ENCODE peak calls at places on chromosomes 4 and X, in five cellular contexts. One of them, this sample, is unnamed.

GRCh38 chr4:110119347-110119746 is 79.1 kb downstream of the ELOVL6 start:
- DNase-seq in mesendoderm: no peak
- DNase-seq in Peyer's patch: peak; percentile 62
- DNase-seq in ascending aorta: no peak
- DNase-seq in GM23338: no peak
- DNase-seq in this sample: no peak

GRCh38 chr4:150986085-150986484 is 29.0 kb downstream of the LRBA start:
- DNase-seq in mesendoderm: no peak
- DNase-seq in Peyer's patch: no peak
- DNase-seq in ascending aorta: no peak
- DNase-seq in GM23338: no peak
- DNase-seq in this sample: no peak

GRCh38 chrX:3518870-3519269 is 172.4 kb upstream of the MXRA5 start:
- DNase-seq in mesendoderm: peak; percentile 11
- DNase-seq in Peyer's patch: peak; percentile 47
- DNase-seq in ascending aorta: peak; percentile 74
- DNase-seq in GM23338: no peak
- DNase-seq in this sample: no peak

GRCh38 chrX:12237131-12237530 is 98.9 kb downstream of the FRMPD4 start:
- DNase-seq in mesendoderm: no peak
- DNase-seq in Peyer's patch: no peak
- DNase-seq in ascending aorta: no peak
- DNase-seq in GM23338: no peak
- DNase-seq in this sample: no peak

GRCh38 chrX:135596495-135596894 is 76.0 kb downstream of the INTS6L start:
- DNase-seq in mesendoderm: peak; percentile 25
- DNase-seq in Peyer's patch: peak; percentile 48
- DNase-seq in ascending aorta: no peak
- DNase-seq in GM23338: peak; percentile 72
- DNase-seq in this sample: peak; percentile 29

GRCh38 chr4:158825443-158826036 is 56.7 kb downstream of the FNIP2 start:
- DNase-seq in mesendoderm: peak; percentile 71
- DNase-seq in Peyer's patch: no peak
- DNase-seq in ascending aorta: no peak
- DNase-seq in GM23338: no peak
- DNase-seq in this sample: no peak

GRCh38 chr4:8761824-8762205 is 109.8 kb downstream of the HMX1 start:
- DNase-seq in mesendoderm: no peak
- DNase-seq in Peyer's patch: no peak
- DNase-seq in ascending aorta: no peak
- DNase-seq in GM23338: no peak
- DNase-seq in this sample: no peak

GRCh38 chr4:17535242-17535641 is 20.3 kb downstream of the CLRN2 start:
- DNase-seq in mesendoderm: no peak
- DNase-seq in Peyer's patch: no peak
- DNase-seq in ascending aorta: no peak
- DNase-seq in GM23338: no peak
- DNase-seq in this sample: no peak

GRCh38 chr4:92678292-92678691 is 374.5 kb downstream of the GRID2 start:
- DNase-seq in mesendoderm: no peak
- DNase-seq in Peyer's patch: no peak
- DNase-seq in ascending aorta: no peak
- DNase-seq in GM23338: no peak
- DNase-seq in this sample: no peak

GRCh38 chrX:50812995-50813842 is 775 bp downstream of the SHROOM4 start:
- DNase-seq in mesendoderm: peak; percentile 63
- DNase-seq in Peyer's patch: peak; percentile 48
- DNase-seq in ascending aorta: peak; percentile 64
- DNase-seq in GM23338: peak; percentile 39
- DNase-seq in this sample: no peak

GRCh38 chr4:176300036-176300435 is 19.7 kb upstream of the SPCS3 start:
- DNase-seq in mesendoderm: peak; percentile 59
- DNase-seq in Peyer's patch: no peak
- DNase-seq in ascending aorta: no peak
- DNase-seq in GM23338: no peak
- DNase-seq in this sample: no peak

GRCh38 chr4:1842993-1843448 is 12.9 kb downstream of the LETM1 start:
- DNase-seq in mesendoderm: no peak
- DNase-seq in Peyer's patch: no peak
- DNase-seq in ascending aorta: no peak
- DNase-seq in GM23338: no peak
- DNase-seq in this sample: no peak

GRCh38 chr4:143515905-143516304 is 2.4 kb downstream of the SMARCA5 start:
- DNase-seq in mesendoderm: no peak
- DNase-seq in Peyer's patch: no peak
- DNase-seq in ascending aorta: no peak
- DNase-seq in GM23338: no peak
- DNase-seq in this sample: no peak
- H3K36me3 ChIP-seq in mesendoderm: peaks cover 1% of the 10 kb centered on the region
- H3K36me3 ChIP-seq in Peyer's patch: no peaks in the 10 kb centered on the region
- H3K36me3 ChIP-seq in ascending aorta: peaks cover 12% of the 10 kb centered on the region
- H3K36me3 ChIP-seq in GM23338: peaks cover 17% of the 10 kb centered on the region
- H3K36me3 ChIP-seq in this sample: peaks cover 19% of the 10 kb centered on the region

DNA sequence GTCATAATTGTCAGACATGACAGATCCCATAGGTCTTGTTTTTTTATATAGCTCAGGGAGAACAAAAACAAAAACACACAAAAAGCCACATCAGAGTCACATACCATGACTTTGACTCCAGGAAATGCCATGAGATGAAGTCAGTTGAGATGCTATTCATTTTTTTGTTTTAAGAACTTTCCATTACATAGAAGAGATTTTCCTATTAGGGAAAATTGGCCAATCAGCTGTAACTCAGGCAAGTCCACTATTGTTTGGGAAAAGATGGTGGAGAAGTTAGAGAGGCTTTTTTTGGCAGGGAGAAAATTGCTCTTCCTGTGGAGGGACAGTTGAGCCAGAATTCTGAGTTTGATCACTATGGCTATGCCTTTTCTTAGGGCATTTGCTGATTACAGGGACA is 72.6 kb downstream of the SMARCA5 start:
- DNase-seq in mesendoderm: no peak
- DNase-seq in Peyer's patch: no peak
- DNase-seq in ascending aorta: no peak
- DNase-seq in GM23338: no peak
- DNase-seq in this sample: no peak
- H3K27ac ChIP-seq in mesendoderm: no peak overlapping the region
- H3K27ac ChIP-seq in Peyer's patch: no peak overlapping the region
- H3K27ac ChIP-seq in ascending aorta: no peak overlapping the region
- H3K27ac ChIP-seq in GM23338: no peak overlapping the region
- H3K27ac ChIP-seq in this sample: no peak overlapping the region

DNA sequence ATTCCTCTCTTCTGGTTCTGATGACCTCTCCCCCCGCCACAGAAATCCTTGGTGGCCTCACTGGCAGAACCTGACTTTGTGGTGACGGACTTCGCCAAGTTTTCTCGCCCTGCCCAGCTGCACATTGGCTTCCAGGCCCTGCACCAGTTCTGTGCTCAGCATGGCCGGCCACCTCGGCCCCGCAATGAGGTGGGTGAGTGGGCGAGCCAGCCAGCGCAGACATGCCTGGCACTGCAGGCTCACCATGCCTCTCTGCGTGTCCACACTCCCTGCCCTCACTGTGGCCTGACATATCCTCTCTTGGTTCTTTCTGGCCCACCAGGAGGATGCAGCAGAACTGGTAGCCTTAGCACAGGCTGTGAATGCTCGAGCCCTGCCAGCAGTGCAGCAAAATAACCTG is 8.7 kb downstream of the UBA1 start:
- DNase-seq in mesendoderm: no peak
- DNase-seq in Peyer's patch: no peak
- DNase-seq in ascending aorta: no peak
- DNase-seq in GM23338: no peak
- DNase-seq in this sample: no peak
- H3K36me3 ChIP-seq in mesendoderm: peaks cover 28% of the 10 kb centered on the region
- H3K36me3 ChIP-seq in Peyer's patch: no peaks in the 10 kb centered on the region
- H3K36me3 ChIP-seq in ascending aorta: peaks cover 78% of the 10 kb centered on the region
- H3K36me3 ChIP-seq in GM23338: peaks cover 35% of the 10 kb centered on the region
- H3K36me3 ChIP-seq in this sample: peaks cover 69% of the 10 kb centered on the region

GRCh38 chr4:142960134-142960533 is 114.0 kb upstream of the INPP4B start:
- DNase-seq in mesendoderm: no peak
- DNase-seq in Peyer's patch: no peak
- DNase-seq in ascending aorta: no peak
- DNase-seq in GM23338: no peak
- DNase-seq in this sample: no peak
- H3K27ac ChIP-seq in mesendoderm: no peak overlapping the region
- H3K27ac ChIP-seq in Peyer's patch: no peak overlapping the region
- H3K27ac ChIP-seq in ascending aorta: no peak overlapping the region
- H3K27ac ChIP-seq in GM23338: no peak overlapping the region
- H3K27ac ChIP-seq in this sample: no peak overlapping the region

GRCh38 chrX:18898091-18898490 is 85.8 kb downstream of the PHKA2 start:
- DNase-seq in mesendoderm: no peak
- DNase-seq in Peyer's patch: no peak
- DNase-seq in ascending aorta: no peak
- DNase-seq in GM23338: no peak
- DNase-seq in this sample: no peak

GRCh38 chrX:18896680-18897544 is 87.0 kb downstream of the PHKA2 start:
- DNase-seq in mesendoderm: no peak
- DNase-seq in Peyer's patch: no peak
- DNase-seq in ascending aorta: no peak
- DNase-seq in GM23338: no peak
- DNase-seq in this sample: no peak

GRCh38 chrX:18895157-18895952 is 88.6 kb downstream of the PHKA2 start:
- DNase-seq in mesendoderm: no peak
- DNase-seq in Peyer's patch: no peak
- DNase-seq in ascending aorta: peak; percentile 89
- DNase-seq in GM23338: no peak
- DNase-seq in this sample: no peak

GRCh38 chrX:18898517-18898916 is 85.4 kb downstream of the PHKA2 start:
- DNase-seq in mesendoderm: no peak
- DNase-seq in Peyer's patch: no peak
- DNase-seq in ascending aorta: no peak
- DNase-seq in GM23338: no peak
- DNase-seq in this sample: no peak

GRCh38 chrX:18897611-18898010 is 86.3 kb downstream of the PHKA2 start:
- DNase-seq in mesendoderm: no peak
- DNase-seq in Peyer's patch: no peak
- DNase-seq in ascending aorta: no peak
- DNase-seq in GM23338: no peak
- DNase-seq in this sample: no peak
- H3K36me3 ChIP-seq in mesendoderm: no peaks in the 10 kb centered on the region
- H3K36me3 ChIP-seq in Peyer's patch: no peaks in the 10 kb centered on the region
- H3K36me3 ChIP-seq in ascending aorta: no peaks in the 10 kb centered on the region
- H3K36me3 ChIP-seq in GM23338: no peaks in the 10 kb centered on the region
- H3K36me3 ChIP-seq in this sample: no peaks in the 10 kb centered on the region

GRCh38 chr4:42656736-42656985 is 244 bp downstream of the ATP8A1 start:
- DNase-seq in mesendoderm: no peak
- DNase-seq in Peyer's patch: no peak
- DNase-seq in ascending aorta: no peak
- DNase-seq in GM23338: no peak
- DNase-seq in this sample: no peak

GRCh38 chr4:42653606-42654560 is 3.0 kb downstream of the ATP8A1 start:
- DNase-seq in mesendoderm: no peak
- DNase-seq in Peyer's patch: no peak
- DNase-seq in ascending aorta: no peak
- DNase-seq in GM23338: no peak
- DNase-seq in this sample: no peak

GRCh38 chr4:42655248-42655647 is 1.7 kb downstream of the ATP8A1 start:
- DNase-seq in mesendoderm: no peak
- DNase-seq in Peyer's patch: no peak
- DNase-seq in ascending aorta: no peak
- DNase-seq in GM23338: no peak
- DNase-seq in this sample: no peak

GRCh38 chr4:42655921-42656735 is 777 bp downstream of the ATP8A1 start:
- DNase-seq in mesendoderm: peak; percentile 46
- DNase-seq in Peyer's patch: peak; percentile 75
- DNase-seq in ascending aorta: peak; percentile 69
- DNase-seq in GM23338: peak; percentile 48
- DNase-seq in this sample: peak; percentile 61

GRCh38 chr4:42654606-42655005 is 2.3 kb downstream of the ATP8A1 start:
- DNase-seq in mesendoderm: peak; percentile 28
- DNase-seq in Peyer's patch: peak; percentile 59
- DNase-seq in ascending aorta: peak; percentile 65
- DNase-seq in GM23338: no peak
- DNase-seq in this sample: no peak
- H3K27ac ChIP-seq in mesendoderm: no peak overlapping the region
- H3K27ac ChIP-seq in Peyer's patch: peak overlapping the region; percentile 48
- H3K27ac ChIP-seq in ascending aorta: peak overlapping the region; percentile 32
- H3K27ac ChIP-seq in GM23338: no peak overlapping the region
- H3K27ac ChIP-seq in this sample: no peak overlapping the region

This sample was measured in CD4-positive, alpha-beta memory T cell.